ENCODE peak calls at places on chromosomes 16 and 17, in five cellular contexts. N is hepatocyte, K is aorta, A is neural progenitor cell, Y is body of pancreas. M is an unnamed sample.

GRCh38 chr16:82136956-82137818 is 32.8 kb downstream of the MPHOSPH6 start:
- DNase-seq in N (no peak), K (no peak), A (no peak), Y (no peak), M (no peak)

GRCh38 chr16:15521390-15521757 is 87.0 kb downstream of the BMERB1 start:
- DNase-seq in N (no peak), Y (no peak), A (no peak), K (no peak), M (no peak)

GRCh38 chr17:80527016-80527645 is 17.5 kb upstream of the RPTOR start:
- DNase-seq in N (no peak), Y (no peak), K (no peak), A (no peak), M (no peak)

GRCh38 chr17:77829871-77830799 is 128.4 kb upstream of the TNRC6C start:
- DNase-seq in K (peak; percentile 87), N (peak; percentile 58), A (peak; percentile 72), Y (peak; percentile 24), M (no peak)

GRCh38 chr17:28325221-28325620 is 6.2 kb downstream of the TMEM97 start:
- DNase-seq in A (no peak), N (no peak), K (no peak), Y (no peak), M (no peak)

GRCh38 chr17:29369831-29370735 is 20.1 kb upstream of the TAOK1 start:
- DNase-seq in A (peak; percentile 88), N (peak; percentile 85), K (peak; percentile 75), Y (peak; percentile 63), M (peak; percentile 74)

GRCh38 chr16:49268667-49269066 is 13.0 kb downstream of the CBLN1 start:
- DNase-seq in K (no peak), A (no peak), N (no peak), Y (no peak), M (no peak)

GRCh38 chr17:80910043-80910442 is 81.6 kb upstream of the CHMP6 start:
- DNase-seq in A (no peak), N (no peak), K (no peak), Y (no peak), M (no peak)

GRCh38 chr17:4433515-4434031 is at the start of gene SPNS3:
- DNase-seq in Y (no peak), K (no peak), A (no peak), N (no peak), M (peak; percentile 17)

GRCh38 chr16:19088341-19088916 is 21.0 kb downstream of the COQ7 start:
- DNase-seq in A (no peak), N (no peak), K (no peak), Y (no peak), M (no peak)

GRCh38 chr17:73360961-73361761 is 49.4 kb upstream of the CDC42EP4 start:
- DNase-seq in Y (peak; percentile 43), A (peak; percentile 88), K (peak; percentile 30), N (no peak), M (no peak)

GRCh38 chr16:30740364-30741251 is 7.6 kb upstream of the PHKG2 start:
- DNase-seq in N (peak; percentile 87), K (peak; percentile 92), A (no peak), Y (peak; percentile 92), M (no peak)

GRCh38 chr16:20614201-20615141 is 38.3 kb upstream of the ACSM2B start:
- DNase-seq in K (peak; percentile 51), A (no peak), Y (peak; percentile 64), N (no peak), M (no peak)

GRCh38 chr17:37406635-37407455 is at the start of the genes ACACA and TADA2A:
- DNase-seq in Y (peak; percentile 86), K (peak; percentile 88), N (peak; percentile 92), A (peak; percentile 94), M (peak; percentile 67)

GRCh38 chr16:65037558-65037957 is 84.3 kb downstream of the CDH11 start:
- DNase-seq in A (peak; percentile 43), N (no peak), Y (no peak), K (no peak), M (no peak)

GRCh38 chr16:57185446-57185944 is 344 bp downstream of the PSME3IP1 start:
- DNase-seq in N (peak; percentile 67), K (peak; percentile 68), A (peak; percentile 67), Y (peak; percentile 65), M (no peak)

GRCh38 chr17:45396496-45397205 is 36.0 kb downstream of the ARHGAP27 start:
- DNase-seq in Y (no peak), N (no peak), A (no peak), K (no peak), M (no peak)
- H3K27ac ChIP-seq in Y (no peak overlapping the region), N (no peak overlapping the region), A (no peak overlapping the region), K (no peak overlapping the region), M (no peak overlapping the region)

DNA sequence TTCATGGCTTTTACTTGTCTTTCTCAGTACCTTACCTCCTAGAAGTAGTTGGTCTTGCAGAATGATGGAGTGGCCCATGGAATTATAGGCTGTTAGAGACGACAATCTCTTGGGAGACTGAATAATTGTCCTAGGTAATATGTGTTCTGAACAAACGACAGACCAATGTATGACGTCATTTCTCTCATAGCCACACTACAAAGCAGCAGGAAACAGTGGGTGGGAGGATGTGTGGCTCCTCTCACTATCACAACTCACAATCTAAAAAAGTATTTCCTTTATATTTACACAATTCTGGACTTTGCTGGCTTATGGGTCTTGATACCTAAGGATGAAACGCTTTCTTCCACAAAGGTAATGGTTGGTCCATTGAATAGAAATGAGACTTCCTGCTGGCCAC is 183.9 kb downstream of the TOX3 start:
- DNase-seq in A (no peak), K (no peak), Y (no peak), N (no peak), M (no peak)
- H3K4me1 ChIP-seq in A (no peaks in the 10 kb centered on the region), K (no peaks in the 10 kb centered on the region), Y (no peaks in the 10 kb centered on the region), N (no peaks in the 10 kb centered on the region), M (no peaks in the 10 kb centered on the region)

GRCh38 chr16:28494141-28494851 is at the start of gene APOBR:
- DNase-seq in Y (peak; percentile 27), A (no peak), K (peak; percentile 80), N (no peak), M (peak; percentile 80)
- H3K27ac ChIP-seq in Y (peak within 1 kb of the TSS; percentile 36), A (no peak within 1 kb of the TSS), K (no peak within 1 kb of the TSS), N (no peak within 1 kb of the TSS), M (peak within 1 kb of the TSS; percentile 98)

DNA sequence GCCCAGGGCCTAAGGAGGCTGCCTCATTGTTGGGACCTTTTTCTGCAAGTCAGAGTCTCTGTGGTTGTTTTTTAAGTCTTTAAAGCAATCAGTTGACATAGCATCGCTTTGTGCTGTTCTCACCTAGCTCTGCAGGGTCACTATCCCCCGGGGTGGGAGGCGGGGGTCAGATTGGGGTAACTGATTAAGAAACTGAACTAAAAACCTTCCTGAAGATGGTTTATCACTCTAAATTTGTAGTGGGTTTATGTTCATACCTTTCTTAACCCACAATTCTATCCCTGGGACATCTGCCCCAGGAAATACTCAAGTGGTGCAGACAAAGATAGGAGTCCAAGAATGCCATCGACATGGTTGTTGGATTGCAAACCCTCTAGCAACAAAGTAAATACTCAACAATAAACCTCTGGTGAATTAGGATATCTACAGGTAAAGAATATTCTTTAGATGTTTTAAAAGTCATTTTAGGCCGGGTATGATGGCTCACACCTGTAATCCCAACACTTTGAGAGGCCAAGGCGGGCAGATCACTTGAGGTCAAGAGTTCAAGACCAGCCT is 28.1 kb downstream of the LLGL2 start:
- DNase-seq in A (no peak), N (no peak), Y (no peak), K (no peak), M (no peak)
- H3K4me1 ChIP-seq in A (peaks cover 25% of the 10 kb centered on the region), N (peaks cover 67% of the 10 kb centered on the region), Y (peaks cover 76% of the 10 kb centered on the region), K (no peaks in the 10 kb centered on the region), M (no peaks in the 10 kb centered on the region)

GRCh38 chr16:85488414-85488813 is 124.7 kb upstream of the GSE1 start:
- DNase-seq in Y (no peak), K (no peak), A (no peak), N (no peak), M (no peak)
- H3K27ac ChIP-seq in Y (no peak overlapping the region), K (no peak overlapping the region), A (no peak overlapping the region), N (no peak overlapping the region), M (no peak overlapping the region)

GRCh38 chr16:9114112-9114511 is 22.7 kb downstream of the HAPSTR1 start:
- DNase-seq in K (no peak), N (no peak), Y (no peak), A (no peak), M (no peak)
- H3K4me1 ChIP-seq in K (peaks cover 3% of the 10 kb centered on the region), N (peaks cover 26% of the 10 kb centered on the region), Y (peaks cover 60% of the 10 kb centered on the region), A (peaks cover 25% of the 10 kb centered on the region), M (peaks cover 62% of the 10 kb centered on the region)

GRCh38 chr17:50946223-50946890 is 80.2 kb upstream of the TOB1 start:
- DNase-seq in A (no peak), N (no peak), Y (peak; percentile 13), K (peak; percentile 33), M (no peak)

GRCh38 chr17:50944902-50945720 is 79.0 kb upstream of the TOB1 start:
- DNase-seq in K (peak; percentile 4), Y (no peak), A (no peak), N (no peak), M (no peak)

GRCh38 chr17:50945779-50946222 is 79.6 kb upstream of the TOB1 start:
- DNase-seq in A (no peak), N (no peak), Y (peak; percentile 4), K (peak; percentile 9), M (no peak)

GRCh38 chr17:50944054-50944901 is 78.1 kb upstream of the TOB1 start:
- DNase-seq in N (peak; percentile 91), K (peak; percentile 81), Y (peak; percentile 95), A (peak; percentile 75), M (peak; percentile 67)

GRCh38 chr17:50943575-50943933 is 77.4 kb upstream of the TOB1 start:
- DNase-seq in Y (peak; percentile 57), N (peak; percentile 19), K (peak; percentile 35), A (no peak), M (no peak)
- H3K27ac ChIP-seq in Y (peak overlapping the region; percentile 99), N (peak overlapping the region; percentile 89), K (no peak overlapping the region), A (no peak overlapping the region), M (peak overlapping the region; percentile 72)

GRCh38 chr17:57373756-57374155 is 117.4 kb downstream of the MSI2 start:
- DNase-seq in K (no peak), A (no peak), Y (no peak), N (no peak), M (no peak)

GRCh38 chr17:57370051-57370581 is 113.8 kb downstream of the MSI2 start:
- DNase-seq in A (peak; percentile 18), Y (no peak), K (no peak), N (peak; percentile 50), M (no peak)

GRCh38 chr17:57370583-57370982 is 114.3 kb downstream of the MSI2 start:
- DNase-seq in K (no peak), Y (no peak), A (no peak), N (no peak), M (no peak)

GRCh38 chr17:57373071-57373470 is 116.7 kb downstream of the MSI2 start:
- DNase-seq in A (no peak), N (no peak), Y (no peak), K (no peak), M (no peak)

GRCh38 chr17:57372156-57372555 is 115.8 kb downstream of the MSI2 start:
- DNase-seq in A (no peak), N (no peak), Y (no peak), K (no peak), M (no peak)
- H3K4me1 ChIP-seq in A (peaks cover 27% of the 10 kb centered on the region), N (peaks cover 30% of the 10 kb centered on the region), Y (peaks cover 54% of the 10 kb centered on the region), K (no peaks in the 10 kb centered on the region), M (no peaks in the 10 kb centered on the region)

DNA sequence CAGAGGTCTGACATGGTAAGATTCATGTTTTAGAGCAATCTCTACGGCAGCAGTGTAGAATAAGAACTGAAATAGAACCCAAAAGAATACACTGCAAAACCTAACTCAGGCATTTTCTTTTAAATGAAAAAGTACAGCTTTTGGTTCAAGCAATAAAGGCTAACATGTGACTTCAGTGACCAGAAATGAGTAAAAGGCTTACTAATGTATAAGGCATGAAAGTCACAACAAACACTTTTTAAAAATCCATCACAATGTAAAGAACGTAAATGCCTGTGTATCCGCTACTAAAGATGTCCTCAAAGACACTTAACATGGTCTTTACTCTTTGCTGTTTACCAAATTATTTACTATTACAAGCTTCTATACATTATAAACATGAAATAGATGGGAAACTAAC is 16.6 kb downstream of the KIAA0753 start:
- DNase-seq in Y (no peak), A (no peak), K (no peak), N (no peak), M (no peak)
- H3K27ac ChIP-seq in Y (no peak overlapping the region), A (no peak overlapping the region), K (no peak overlapping the region), N (no peak overlapping the region), M (no peak overlapping the region)

M was measured in CD4-positive, CD25-positive, alpha-beta regulatory T cell.